ENCODE peak calls at places on chromosomes 12 and 14, in six cellular contexts. V is transverse colon; O is keratinocyte; I is CD4-positive, alpha-beta memory T cell; U is neuronal stem cell; J is esophagus muscularis mucosa. W is an unnamed sample.

GRCh38 chr14:81423504-81423903 is 23.4 kb upstream of the STON2 start:
- DNase-seq in O (no peak), I (no peak), U (no peak), V (no peak), J (no peak), W (peak; percentile 74)

GRCh38 chr12:53328043-53328435 is 6.6 kb upstream of the AAAS start:
- DNase-seq in I (no peak), O (no peak), U (no peak), J (no peak), V (no peak), W (no peak)

GRCh38 chr14:93126124-93126523 is 10.4 kb upstream of the ITPK1 start:
- DNase-seq in O (no peak), J (no peak), I (no peak), U (no peak), V (no peak), W (no peak)

GRCh38 chr12:105382771-105383632 is 52.5 kb downstream of the C12orf75 start:
- DNase-seq in I (peak; percentile 52), U (peak; percentile 45), J (peak; percentile 70), V (no peak), O (peak; percentile 28), W (no peak)

GRCh38 chr12:32440120-32440865 is 40.9 kb downstream of the FGD4 start:
- DNase-seq in O (peak; percentile 65), I (no peak), U (no peak), V (no peak), J (no peak), W (no peak)

GRCh38 chr12:120618954-120619615 is 21.3 kb upstream of the CABP1 start:
- DNase-seq in U (no peak), V (no peak), J (no peak), I (no peak), O (no peak), W (no peak)

GRCh38 chr14:99137001-99137700 is 134.8 kb downstream of the BCL11B start:
- DNase-seq in V (no peak), J (peak; percentile 89), I (no peak), U (no peak), O (no peak), W (no peak)

GRCh38 chr14:96121660-96122395 is 82.7 kb downstream of the C14orf132 start:
- DNase-seq in U (no peak), J (no peak), I (no peak), V (no peak), O (no peak), W (no peak)

GRCh38 chr12:45327823-45328383 is 112.0 kb downstream of the ANO6 start:
- DNase-seq in J (no peak), O (no peak), I (no peak), V (no peak), U (no peak), W (no peak)

GRCh38 chr12:8065991-8066594 is at the start of gene C3AR1:
- DNase-seq in O (no peak), V (peak; percentile 44), U (no peak), J (no peak), I (peak; percentile 69), W (no peak)

GRCh38 chr14:44833376-44833775 is 128.4 kb downstream of the KLHL28 start:
- DNase-seq in U (no peak), V (no peak), J (no peak), I (no peak), O (no peak), W (no peak)

GRCh38 chr12:5210918-5211290 is 167.2 kb downstream of the KCNA5 start:
- DNase-seq in V (no peak), J (no peak), O (no peak), U (no peak), I (no peak), W (no peak)

GRCh38 chr12:65620026-65620425 is 204.3 kb upstream of the HMGA2 start:
- DNase-seq in U (no peak), V (no peak), I (no peak), O (no peak), J (no peak), W (no peak)

GRCh38 chr12:50211392-50212070 is 44.4 kb upstream of the CERS5 start:
- DNase-seq in V (no peak), U (no peak), O (no peak), I (no peak), J (no peak), W (no peak)

GRCh38 chr14:77491056-77491455 is 7.6 kb downstream of the ISM2 start:
- DNase-seq in U (no peak), I (no peak), O (no peak), J (no peak), V (no peak), W (no peak)

GRCh38 chr12:110037315-110037714 is 11.0 kb downstream of the C12orf76 start:
- DNase-seq in J (no peak), I (no peak), O (no peak), V (no peak), U (no peak), W (no peak)
- H3K27ac ChIP-seq in J (no peak overlapping the region), I (no peak overlapping the region), O (no peak overlapping the region), V (no peak overlapping the region), U (no peak overlapping the region), W (peak overlapping the region; percentile 7)

GRCh38 chr14:69680297-69680696 is 68.9 kb downstream of the SUSD6 start:
- DNase-seq in V (no peak), U (no peak), I (no peak), O (no peak), J (no peak), W (no peak)
- H3K4me3 ChIP-seq in V (no peak overlapping the region), U (no peak overlapping the region), I (no peak overlapping the region), O (no peak overlapping the region), J (no peak overlapping the region), W (no peak overlapping the region)

GRCh38 chr12:84507914-84508313 is 404.7 kb downstream of the SLC6A15 start:
- DNase-seq in V (no peak), U (no peak), I (no peak), J (no peak), O (no peak), W (peak; percentile 20)

GRCh38 chr12:84506317-84506716 is 406.3 kb downstream of the SLC6A15 start:
- DNase-seq in I (no peak), U (no peak), J (peak; percentile 86), V (no peak), O (no peak), W (no peak)

GRCh38 chr12:84508325-84508861 is 404.2 kb downstream of the SLC6A15 start:
- DNase-seq in I (no peak), V (no peak), J (no peak), O (no peak), U (no peak), W (peak; percentile 11)

GRCh38 chr12:84512751-84513150 is 399.8 kb downstream of the SLC6A15 start:
- DNase-seq in O (no peak), V (no peak), J (no peak), I (no peak), U (no peak), W (no peak)

GRCh38 chr12:84508943-84509342 is 403.7 kb downstream of the SLC6A15 start:
- DNase-seq in J (no peak), U (no peak), V (no peak), I (no peak), O (no peak), W (no peak)
- H3K27ac ChIP-seq in J (no peak overlapping the region), U (no peak overlapping the region), V (no peak overlapping the region), I (no peak overlapping the region), O (peak overlapping the region; percentile 75), W (peak overlapping the region; percentile 53)

GRCh38 chr12:83198291-83198690 is 511.6 kb downstream of the TMTC2 start:
- DNase-seq in J (no peak), U (no peak), I (no peak), O (no peak), V (no peak), W (no peak)
- H3K4me3 ChIP-seq in J (no peak overlapping the region), U (no peak overlapping the region), I (no peak overlapping the region), O (no peak overlapping the region), V (no peak overlapping the region), W (no peak overlapping the region)

W was measured in heart right ventricle.